ENCODE peak calls at places on chromosomes 4 and X, in seven cellular contexts. B is HFF-Myc, D is stomach, N is amygdala, Z is NCI-H1092, O is upper lobe of right lung, M is bronchial epithelial cell. W is an unnamed sample.

GRCh38 chr4:8039290-8039689 is 99.6 kb upstream of the AFAP1 start:
- DNase-seq in B (no peak), D (no peak), O (no peak), M (no peak), Z (peak), N (no peak), W (no peak)

GRCh38 chr4:141028024-141028529 is 105.2 kb downstream of the RNF150 start:
- DNase-seq in N (no peak), M (peak), O (no peak), B (peak), Z (peak), D (no peak), W (no peak)

GRCh38 chrX:126165721-126166401 is at the start of gene DCAF12L2:
- DNase-seq in B (no peak), D (no peak), M (no peak), N (no peak), Z (peak), O (no peak), W (no peak)

GRCh38 chr4:139015948-139016451 is 419 bp downstream of the NOCT start:
- DNase-seq in M (no peak), N (no peak), O (peak), Z (no peak), B (no peak), D (peak), W (no peak)

GRCh38 chr4:152454398-152455011 is 81.4 kb downstream of the FBXW7 start:
- DNase-seq in N (no peak), Z (no peak), B (no peak), M (peak), D (no peak), O (no peak), W (peak)

GRCh38 chr4:8199594-8200301 is 658 bp downstream of the SH3TC1 start:
- DNase-seq in D (peak), N (no peak), M (no peak), Z (no peak), B (no peak), O (peak), W (no peak)

GRCh38 chr4:82801910-82802521 is 3.4 kb upstream of the SCD5 start:
- DNase-seq in M (peak), Z (no peak), D (peak), B (no peak), O (no peak), N (no peak), W (no peak)

GRCh38 chr4:79184461-79184860 is 141.4 kb downstream of the NAA11 start:
- DNase-seq in D (no peak), O (no peak), M (no peak), Z (no peak), N (no peak), B (no peak), W (no peak)

GRCh38 chr4:2254665-2255500 is 7.0 kb downstream of the MXD4 start:
- DNase-seq in O (no peak), N (no peak), D (peak), B (no peak), M (no peak), Z (no peak), W (no peak)

GRCh38 chr4:47451657-47452056 is 11.8 kb downstream of the COMMD8 start:
- DNase-seq in B (peak), M (no peak), Z (no peak), D (no peak), N (no peak), O (no peak), W (no peak)

GRCh38 chrX:30935985-30936384 is 46.9 kb upstream of the TAB3 start:
- DNase-seq in Z (no peak), M (peak), O (no peak), N (no peak), B (no peak), D (peak), W (peak)

GRCh38 chrX:39896951-39897740 is 200.6 kb downstream of the BCOR start:
- DNase-seq in B (no peak), O (no peak), M (peak), Z (no peak), D (no peak), N (no peak), W (peak)

GRCh38 chrX:10633722-10634121 is 13.3 kb upstream of the MID1 start:
- DNase-seq in O (no peak), B (peak), Z (no peak), D (no peak), M (peak), N (no peak), W (peak)

GRCh38 chr4:90142091-90142490 is 14.9 kb downstream of the CCSER1 start:
- DNase-seq in B (no peak), D (no peak), M (no peak), Z (no peak), N (no peak), O (no peak), W (no peak)

GRCh38 chr4:120688791-120689190 is 233.7 kb downstream of the PRDM5 start:
- DNase-seq in Z (no peak), D (no peak), B (no peak), N (no peak), O (no peak), M (no peak), W (no peak)

GRCh38 chr4:158729716-158730559 is 6.7 kb upstream of the PPID start:
- DNase-seq in Z (peak), O (no peak), B (no peak), D (peak), M (peak), N (no peak), W (peak)

GRCh38 chr4:122334828-122335227 is 44.0 kb upstream of the ADAD1 start:
- DNase-seq in D (no peak), Z (no peak), N (no peak), M (no peak), B (no peak), O (no peak), W (no peak)

GRCh38 chr4:103091601-103092223 is 7.9 kb downstream of the BDH2 start:
- DNase-seq in O (no peak), B (no peak), M (peak), N (no peak), D (no peak), Z (peak), W (peak)

GRCh38 chr4:111231281-111231680 is 608.4 kb upstream of the PITX2 start:
- DNase-seq in N (no peak), M (no peak), Z (no peak), B (no peak), O (no peak), D (no peak), W (no peak)

GRCh38 chr4:5998333-5998936 is 19.8 kb downstream of the C4orf50 start:
- DNase-seq in N (no peak), M (peak), B (peak), Z (peak), O (peak), D (peak), W (peak)

GRCh38 chrX:140477987-140478386 is 26.9 kb downstream of the SOX3 start:
- DNase-seq in N (no peak), M (no peak), O (no peak), D (no peak), Z (no peak), B (no peak), W (no peak)

GRCh38 chr4:7652006-7652405 is 217.3 kb upstream of the PSAPL1 start:
- DNase-seq in N (no peak), Z (no peak), O (no peak), M (no peak), D (no peak), B (no peak), W (no peak)

GRCh38 chr4:60891947-60892346 is 308.2 kb upstream of the ADGRL3 start:
- DNase-seq in N (no peak), B (no peak), Z (no peak), M (no peak), D (no peak), O (no peak), W (no peak)

GRCh38 chr4:80307183-80307735 is 28.3 kb upstream of the CFAP299 start:
- DNase-seq in B (no peak), Z (peak), M (peak), D (no peak), O (no peak), N (no peak), W (no peak)

GRCh38 chrX:136121788-136122187 is 25.5 kb upstream of the FHL1 start:
- DNase-seq in O (no peak), Z (no peak), N (no peak), M (no peak), D (no peak), B (no peak), W (no peak)

GRCh38 chrX:143455045-143455444 is 62.2 kb downstream of the SPANXN3 start:
- DNase-seq in M (no peak), O (no peak), Z (peak), D (no peak), B (no peak), N (no peak), W (no peak)

GRCh38 chrX:17788439-17788838 is 51.1 kb downstream of the SCML1 start:
- DNase-seq in M (peak), N (no peak), Z (peak), B (peak), O (peak), D (peak), W (peak)

GRCh38 chrX:134315893-134316292 is 78.9 kb downstream of the CCDC160 start:
- DNase-seq in Z (no peak), D (no peak), M (peak), N (no peak), O (no peak), B (no peak), W (no peak)

GRCh38 chrX:21972721-21973120 is 32.2 kb downstream of the SMS start:
- DNase-seq in D (no peak), Z (no peak), N (no peak), O (no peak), B (no peak), M (peak), W (no peak)

GRCh38 chrX:134782796-134783195 is 124.5 kb upstream of the PLAC1 start:
- DNase-seq in O (no peak), M (peak), B (no peak), D (no peak), N (no peak), Z (peak), W (no peak)

GRCh38 chrX:1244164-1245076 is 24.2 kb upstream of the CSF2RA start:
- DNase-seq in D (no peak), Z (no peak), M (no peak), B (no peak), N (no peak), O (no peak), W (peak)